ENCODE peak calls at places on chromosome 12, in six cellular contexts. U is H9, S is trophoblast cell, T is IMR-90, K is H1, A is mesenchymal stem cell. L is an unnamed sample.

GRCh38 chr12:130827432-130827831 is 11.6 kb downstream of the STX2 start:
- DNase-seq in U (peak), S (no peak), T (no peak), K (no peak), A (peak), L (no peak)

GRCh38 chr12:89349814-89350213 is 2.5 kb downstream of the DUSP6 start:
- DNase-seq in U (peak), S (no peak), T (peak), K (no peak), A (peak), L (no peak)

GRCh38 chr12:11962795-11963347 is 107.9 kb upstream of the BCL2L14 start:
- DNase-seq in U (no peak), S (no peak), T (no peak), K (no peak), A (no peak), L (no peak)

GRCh38 chr12:9867531-9867930 is 1.6 kb downstream of the CLEC2B start:
- DNase-seq in U (no peak), S (no peak), T (no peak), K (no peak), A (peak), L (no peak)

GRCh38 chr12:22856120-22856699 is 231.2 kb downstream of the ETNK1 start:
- DNase-seq in U (no peak), S (no peak), T (peak), K (no peak), A (peak), L (peak)

GRCh38 chr12:14560904-14561574 is 6.6 kb downstream of the PLBD1 start:
- DNase-seq in U (no peak), S (no peak), T (no peak), K (no peak), A (no peak), L (no peak)

GRCh38 chr12:52612431-52613290 is 5.7 kb downstream of the KRT73 start:
- DNase-seq in U (no peak), S (peak), T (no peak), K (no peak), A (no peak), L (no peak)

GRCh38 chr12:716506-716905 is 35.9 kb upstream of the WNK1 start:
- DNase-seq in U (no peak), S (no peak), T (no peak), K (no peak), A (peak), L (no peak)

GRCh38 chr12:128578045-128578444 is 245.7 kb downstream of the SLC15A4 start:
- DNase-seq in U (no peak), S (no peak), T (no peak), K (no peak), A (no peak), L (no peak)

GRCh38 chr12:38921025-38921677 is 15.8 kb upstream of the CPNE8 start:
- DNase-seq in U (peak), S (peak), T (no peak), K (no peak), A (peak), L (peak)

GRCh38 chr12:83971781-83972180 is 940.8 kb downstream of the SLC6A15 start:
- DNase-seq in U (no peak), S (no peak), T (no peak), K (no peak), A (peak), L (no peak)

DNA sequence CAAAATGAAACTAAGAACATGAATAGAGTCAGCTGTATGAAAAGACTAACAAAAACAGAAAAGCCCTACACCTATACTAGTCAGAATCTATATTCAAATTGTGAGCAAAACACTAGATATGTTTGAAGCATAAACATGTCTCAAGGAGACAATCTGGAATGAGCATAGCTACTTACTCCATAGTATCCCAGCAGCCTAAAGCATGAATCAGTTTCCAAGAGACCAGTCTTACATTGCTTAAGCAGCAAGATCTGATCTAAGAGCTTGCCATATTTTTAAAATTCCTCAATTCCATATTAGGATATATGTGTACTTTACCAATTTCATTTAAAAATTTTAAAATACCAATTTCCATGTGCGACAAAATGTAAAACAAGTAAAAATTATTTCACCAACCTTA is 7.7 kb downstream of the CAPS2 start:
- DNase-seq in U (no peak), S (peak), T (peak), K (no peak), A (peak), L (no peak)
- H3K14ac ChIP-seq in U (no peak), S (no peak), T (no peak), K (no peak), A (no peak), L (no peak)

GRCh38 chr12:86671001-86671400 is 414.8 kb upstream of the MGAT4C start:
- DNase-seq in U (no peak), S (no peak), T (peak), K (no peak), A (no peak), L (no peak)
- H3K14ac ChIP-seq in U (no peak), S (no peak), T (no peak), K (no peak), A (no peak), L (no peak)

GRCh38 chr12:77102123-77102522 is 36.8 kb upstream of the E2F7 start:
- DNase-seq in U (no peak), S (no peak), T (no peak), K (no peak), A (no peak), L (no peak)
- H3K14ac ChIP-seq in U (no peak), S (no peak), T (no peak), K (no peak), A (no peak), L (no peak)

GRCh38 chr12:91490667-91491309 is 308.2 kb upstream of the DCN start:
- DNase-seq in U (no peak), S (no peak), T (no peak), K (no peak), A (no peak), L (no peak)
- H3K14ac ChIP-seq in U (no peak), S (no peak), T (no peak), K (no peak), A (no peak), L (no peak)

GRCh38 chr12:45186762-45187161 is 29.1 kb upstream of the ANO6 start:
- DNase-seq in U (no peak), S (no peak), T (no peak), K (no peak), A (no peak), L (no peak)

GRCh38 chr12:45184145-45184958 is 31.5 kb upstream of the ANO6 start:
- DNase-seq in U (no peak), S (no peak), T (no peak), K (no peak), A (no peak), L (no peak)

GRCh38 chr12:45182511-45182910 is 33.4 kb upstream of the ANO6 start:
- DNase-seq in U (no peak), S (no peak), T (no peak), K (no peak), A (no peak), L (no peak)

GRCh38 chr12:45178771-45179170 is 37.1 kb upstream of the ANO6 start:
- DNase-seq in U (no peak), S (no peak), T (no peak), K (no peak), A (no peak), L (no peak)

GRCh38 chr12:45183263-45183662 is 32.6 kb upstream of the ANO6 start:
- DNase-seq in U (no peak), S (no peak), T (peak), K (no peak), A (peak), L (no peak)
- H3K14ac ChIP-seq in U (no peak), S (no peak), T (no peak), K (no peak), A (no peak), L (no peak)

L was measured in neuronal stem cell.